ENCODE peak calls at places on chromosomes 13 and 19, in four cellular contexts. One of them, this sample, is unnamed.

GRCh38 chr13:98050041-98050466 is 92.8 kb upstream of the FARP1 start:
- DNase-seq in iris pigment epithelial cell: peak; percentile 31
- DNase-seq in heart left ventricle: no peak
- DNase-seq in PC-9: no peak
- DNase-seq in this sample: peak; percentile 35

GRCh38 chr13:42101821-42102580 is 53.6 kb downstream of the DGKH start:
- DNase-seq in iris pigment epithelial cell: no peak
- DNase-seq in PC-9: no peak
- DNase-seq in heart left ventricle: peak; percentile 58
- DNase-seq in this sample: no peak

GRCh38 chr19:17496337-17496997 is 15.0 kb upstream of the PGLS start:
- DNase-seq in iris pigment epithelial cell: peak; percentile 58
- DNase-seq in PC-9: peak; percentile 63
- DNase-seq in heart left ventricle: peak; percentile 80
- DNase-seq in this sample: peak; percentile 83

GRCh38 chr13:44972956-44973581 is 16.2 kb downstream of the NUFIP1 start:
- DNase-seq in heart left ventricle: no peak
- DNase-seq in PC-9: no peak
- DNase-seq in iris pigment epithelial cell: peak; percentile 37
- DNase-seq in this sample: peak; percentile 44

GRCh38 chr13:99432637-99433542 is 68.4 kb upstream of the TM9SF2 start:
- DNase-seq in PC-9: peak; percentile 86
- DNase-seq in iris pigment epithelial cell: peak; percentile 79
- DNase-seq in heart left ventricle: peak; percentile 70
- DNase-seq in this sample: peak; percentile 61

GRCh38 chr19:6498294-6499036 is 3.6 kb downstream of the TUBB4A start:
- DNase-seq in heart left ventricle: no peak
- DNase-seq in PC-9: no peak
- DNase-seq in iris pigment epithelial cell: no peak
- DNase-seq in this sample: no peak

GRCh38 chr19:16078311-16078758 is 2.0 kb downstream of the TPM4 start:
- DNase-seq in heart left ventricle: peak; percentile 40
- DNase-seq in PC-9: no peak
- DNase-seq in iris pigment epithelial cell: peak; percentile 58
- DNase-seq in this sample: peak; percentile 64

GRCh38 chr13:102089177-102089576 is 312.7 kb downstream of the FGF14 start:
- DNase-seq in PC-9: no peak
- DNase-seq in heart left ventricle: no peak
- DNase-seq in iris pigment epithelial cell: peak; percentile 14
- DNase-seq in this sample: peak; percentile 45

GRCh38 chr19:50580240-50580639 is 12.0 kb upstream of the LRRC4B start:
- DNase-seq in heart left ventricle: no peak
- DNase-seq in iris pigment epithelial cell: no peak
- DNase-seq in PC-9: no peak
- DNase-seq in this sample: no peak

GRCh38 chr19:42095814-42096230 is 19.9 kb downstream of the ZNF574 start:
- DNase-seq in PC-9: no peak
- DNase-seq in heart left ventricle: no peak
- DNase-seq in iris pigment epithelial cell: no peak
- DNase-seq in this sample: no peak

GRCh38 chr13:93328943-93329342 is 102.3 kb downstream of the GPC6 start:
- DNase-seq in iris pigment epithelial cell: no peak
- DNase-seq in PC-9: no peak
- DNase-seq in heart left ventricle: no peak
- DNase-seq in this sample: no peak

GRCh38 chr19:12065100-12065538 is 588 bp downstream of the ZNF844 start:
- DNase-seq in PC-9: peak; percentile 36
- DNase-seq in iris pigment epithelial cell: peak; percentile 53
- DNase-seq in heart left ventricle: peak; percentile 33
- DNase-seq in this sample: peak; percentile 75

GRCh38 chr13:75637101-75637774 is 1.1 kb downstream of the LMO7 start:
- DNase-seq in heart left ventricle: no peak
- DNase-seq in iris pigment epithelial cell: no peak
- DNase-seq in PC-9: no peak
- DNase-seq in this sample: peak; percentile 19

GRCh38 chr19:3062165-3063105 is at the start of gene TLE5:
- DNase-seq in PC-9: no peak
- DNase-seq in heart left ventricle: peak; percentile 85
- DNase-seq in iris pigment epithelial cell: peak; percentile 43
- DNase-seq in this sample: peak; percentile 81

GRCh38 chr19:7512400-7512851 is 3.5 kb upstream of the ZNF358 start:
- DNase-seq in heart left ventricle: no peak
- DNase-seq in PC-9: peak; percentile 45
- DNase-seq in iris pigment epithelial cell: peak; percentile 49
- DNase-seq in this sample: no peak

GRCh38 chr19:49801966-49802661 is 11.0 kb downstream of the FUZ start:
- DNase-seq in iris pigment epithelial cell: peak; percentile 90
- DNase-seq in heart left ventricle: peak; percentile 96
- DNase-seq in PC-9: no peak
- DNase-seq in this sample: peak; percentile 95

GRCh38 chr19:31214997-31215396 is 134.2 kb downstream of the TSHZ3 start:
- DNase-seq in heart left ventricle: no peak
- DNase-seq in iris pigment epithelial cell: peak; percentile 27
- DNase-seq in PC-9: no peak
- DNase-seq in this sample: no peak

GRCh38 chr19:16206046-16206605 is 8.4 kb downstream of the AP1M1 start:
- DNase-seq in heart left ventricle: no peak
- DNase-seq in PC-9: no peak
- DNase-seq in iris pigment epithelial cell: no peak
- DNase-seq in this sample: no peak